ENCODE peak calls at places on chromosome 10, in ten cellular contexts. I is nephron progenitor cell, W is bronchial epithelial cell, A is brain microvascular endothelial cell, Q is fibroblast of lung, V is AG09319, X is HCT116, E is retinal pigment epithelial cell, U is GM12865, N is Calu3. H is an unnamed sample.

GRCh38 chr10:129965940-129966339 is 1.9 kb upstream of the EBF3 start:
- DNase-seq in I (no peak), W (no peak), A (no peak), Q (no peak), V (no peak), X (no peak), E (no peak), U (no peak), N (no peak), H (no peak)

GRCh38 chr10:14879055-14879800 is 562 bp downstream of the SUV39H2 start:
- DNase-seq in I (no peak), W (peak), A (no peak), Q (peak), V (no peak), X (no peak), E (no peak), U (peak), N (peak), H (no peak)

GRCh38 chr10:128835361-128835760 is 631.7 kb upstream of the MGMT start:
- DNase-seq in I (no peak), W (no peak), A (no peak), Q (no peak), V (no peak), X (no peak), E (no peak), U (no peak), N (no peak), H (no peak)

GRCh38 chr10:130510755-130511154 is 374.6 kb downstream of the GLRX3 start:
- DNase-seq in I (no peak), W (no peak), A (no peak), Q (no peak), V (no peak), X (no peak), E (no peak), U (no peak), N (no peak), H (no peak)

GRCh38 chr10:19728376-19728775 is 87.9 kb upstream of the PLXDC2 start:
- DNase-seq in I (no peak), W (no peak), A (no peak), Q (peak), V (no peak), X (no peak), E (no peak), U (no peak), N (no peak), H (no peak)

GRCh38 chr10:75230600-75231038 is 5.1 kb downstream of the COMTD1 start:
- DNase-seq in I (peak), W (peak), A (peak), Q (peak), V (peak), X (peak), E (no peak), U (peak), N (peak), H (no peak)

GRCh38 chr10:46539596-46540411 is 16.7 kb downstream of the GPRIN2 start:
- DNase-seq in I (peak), W (no peak), A (peak), Q (peak), V (no peak), X (no peak), E (no peak), U (no peak), N (peak), H (no peak)

GRCh38 chr10:95336702-95337101 is 45.9 kb upstream of the PDLIM1 start:
- DNase-seq in I (no peak), W (no peak), A (no peak), Q (no peak), V (no peak), X (no peak), E (no peak), U (no peak), N (no peak), H (no peak)

GRCh38 chr10:77637986-77638765 is 568 bp upstream of the KCNMA1 start:
- DNase-seq in I (peak), W (no peak), A (no peak), Q (peak), V (no peak), X (no peak), E (no peak), U (no peak), N (peak), H (no peak)

GRCh38 chr10:111590703-111591102 is 513.9 kb downstream of the ADRA2A start:
- DNase-seq in I (no peak), W (no peak), A (no peak), Q (no peak), V (no peak), X (no peak), E (no peak), U (no peak), N (no peak), H (no peak)

GRCh38 chr10:132715791-132716680 is 69.9 kb downstream of the NKX6-2 start:
- DNase-seq in I (peak), W (no peak), A (no peak), Q (no peak), V (no peak), X (no peak), E (no peak), U (no peak), N (no peak), H (no peak)

GRCh38 chr10:73096041-73096451 is 620 bp downstream of the P4HA1 start:
- DNase-seq in I (peak), W (peak), A (peak), Q (peak), V (no peak), X (no peak), E (no peak), U (peak), N (peak), H (no peak)

GRCh38 chr10:86876748-86877147 is 80.7 kb downstream of the MMRN2 start:
- DNase-seq in I (no peak), W (peak), A (no peak), Q (peak), V (no peak), X (no peak), E (no peak), U (no peak), N (no peak), H (no peak)

GRCh38 chr10:15168296-15168780 is at the start of gene NMT2:
- DNase-seq in I (no peak), W (peak), A (no peak), Q (peak), V (no peak), X (peak), E (no peak), U (no peak), N (peak), H (no peak)

GRCh38 chr10:62616885-62617635 is 187.5 kb upstream of the ADO start:
- DNase-seq in I (no peak), W (no peak), A (no peak), Q (no peak), V (no peak), X (no peak), E (no peak), U (no peak), N (peak), H (no peak)

GRCh38 chr10:62183442-62183841 is 85.2 kb downstream of the RTKN2 start:
- DNase-seq in I (no peak), W (peak), A (no peak), Q (peak), V (no peak), X (no peak), E (no peak), U (peak), N (no peak), H (no peak)

GRCh38 chr10:73999703-74000102 is 1.8 kb downstream of the VCL start:
- DNase-seq in I (no peak), W (peak), A (no peak), Q (peak), V (no peak), X (no peak), E (no peak), U (no peak), N (no peak), H (no peak)

GRCh38 chr10:11145498-11145855 is 127.8 kb downstream of the CELF2 start:
- DNase-seq in I (no peak), W (no peak), A (no peak), Q (no peak), V (no peak), X (no peak), E (no peak), U (peak), N (no peak), H (no peak)

GRCh38 chr10:49831352-49832040 is 69.4 kb upstream of the OGDHL start:
- DNase-seq in I (peak), W (peak), A (peak), Q (peak), V (no peak), X (no peak), E (peak), U (no peak), N (peak), H (no peak)

GRCh38 chr10:12375076-12375504 is 25.7 kb downstream of the CAMK1D start:
- DNase-seq in I (no peak), W (no peak), A (no peak), Q (peak), V (no peak), X (no peak), E (no peak), U (no peak), N (no peak), H (no peak)

GRCh38 chr10:90288403-90288933 is 569.4 kb downstream of the HTR7 start:
- DNase-seq in I (no peak), W (peak), A (peak), Q (peak), V (no peak), X (peak), E (no peak), U (peak), N (peak), H (peak)
- TF ChIP-seq CTCF in I (no peak), W (peak), A (peak), Q (peak), V (no peak), X (peak), E (peak), U (no peak), N (no peak), H (peak)

DNA sequence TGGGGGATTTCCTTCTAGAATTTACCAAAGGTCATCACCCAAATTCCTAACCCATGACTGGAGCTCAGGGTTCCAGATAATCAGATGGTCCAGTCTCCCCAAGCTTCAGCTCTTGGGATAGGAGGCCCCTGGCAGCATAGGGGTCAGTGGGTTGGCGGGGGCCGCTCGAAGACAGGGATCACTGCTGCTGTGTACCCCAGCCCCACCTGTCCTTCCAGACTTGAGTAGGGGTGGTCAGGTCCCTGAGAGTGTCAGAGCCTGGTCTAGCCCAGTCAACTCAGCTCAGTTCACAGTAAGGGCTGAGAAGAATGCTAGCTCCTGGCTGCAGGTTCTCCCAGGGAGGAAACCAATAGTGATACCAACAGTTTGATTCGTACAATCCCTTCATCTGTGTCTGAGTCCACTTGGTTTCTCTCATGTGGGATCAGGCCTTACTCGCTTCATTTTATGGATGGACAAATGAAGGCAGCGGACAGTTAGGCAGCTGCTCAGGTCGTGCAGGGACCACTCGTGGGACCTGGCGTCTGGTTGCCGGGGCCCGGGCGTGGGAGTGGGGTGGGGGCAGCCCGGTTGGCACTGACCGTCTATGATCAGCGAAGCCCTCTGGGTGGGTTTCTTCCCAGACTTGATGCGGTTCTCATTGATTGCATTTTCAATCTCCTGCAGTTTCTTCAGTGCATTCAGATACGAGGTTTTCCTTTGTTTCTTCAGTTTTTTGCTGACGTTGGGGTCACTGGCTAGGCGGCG is 78.9 kb downstream of the PRPF18 start:
- DNase-seq in I (no peak), W (no peak), A (no peak), Q (no peak), V (no peak), X (no peak), E (no peak), U (no peak), N (no peak), H (no peak)
- TF ChIP-seq CTCF in I (no peak), W (no peak), A (no peak), Q (no peak), V (no peak), X (no peak), E (no peak), U (no peak), N (no peak), H (no peak)

GRCh38 chr10:8435186-8436055 is 380.9 kb downstream of the GATA3 start:
- DNase-seq in I (no peak), W (peak), A (no peak), Q (peak), V (no peak), X (no peak), E (no peak), U (no peak), N (no peak), H (no peak)
- TF ChIP-seq CTCF in I (no peak), W (no peak), A (no peak), Q (no peak), V (no peak), X (no peak), E (no peak), U (no peak), N (no peak), H (no peak)

DNA sequence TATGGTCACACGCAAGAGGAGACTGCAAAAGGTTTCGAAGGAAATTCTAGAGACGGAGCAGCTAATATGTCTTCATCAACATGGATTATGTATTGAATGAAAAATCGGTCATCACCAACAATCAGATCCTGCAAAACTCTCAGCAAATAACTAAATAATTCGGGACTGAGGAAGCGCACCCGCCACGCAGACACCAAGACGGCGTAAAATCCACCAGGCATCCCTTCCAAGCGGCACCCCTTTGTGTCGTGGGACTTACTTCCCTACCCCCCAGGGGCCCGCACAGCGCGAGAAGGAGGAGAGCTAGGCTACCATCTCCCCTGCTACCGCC is 749 bp downstream of the ARL3 start:
- DNase-seq in I (no peak), W (peak), A (no peak), Q (no peak), V (no peak), X (no peak), E (no peak), U (no peak), N (no peak), H (no peak)
- TF ChIP-seq CTCF in I (peak), W (peak), A (no peak), Q (peak), V (peak), X (no peak), E (no peak), U (no peak), N (no peak), H (no peak)

GRCh38 chr10:34786464-34786863 is 28.6 kb downstream of the PARD3 start:
- DNase-seq in I (no peak), W (no peak), A (no peak), Q (peak), V (peak), X (no peak), E (peak), U (no peak), N (no peak), H (no peak)
- TF ChIP-seq CTCF in I (no peak), W (no peak), A (no peak), Q (no peak), V (no peak), X (no peak), E (no peak), U (no peak), N (no peak), H (no peak)

GRCh38 chr10:101613646-101614045 is 25.5 kb downstream of the DPCD start:
- DNase-seq in I (no peak), W (no peak), A (no peak), Q (no peak), V (no peak), X (no peak), E (no peak), U (no peak), N (no peak), H (no peak)
- TF ChIP-seq CTCF in I (no peak), W (no peak), A (no peak), Q (no peak), V (no peak), X (no peak), E (no peak), U (no peak), N (no peak), H (no peak)

DNA sequence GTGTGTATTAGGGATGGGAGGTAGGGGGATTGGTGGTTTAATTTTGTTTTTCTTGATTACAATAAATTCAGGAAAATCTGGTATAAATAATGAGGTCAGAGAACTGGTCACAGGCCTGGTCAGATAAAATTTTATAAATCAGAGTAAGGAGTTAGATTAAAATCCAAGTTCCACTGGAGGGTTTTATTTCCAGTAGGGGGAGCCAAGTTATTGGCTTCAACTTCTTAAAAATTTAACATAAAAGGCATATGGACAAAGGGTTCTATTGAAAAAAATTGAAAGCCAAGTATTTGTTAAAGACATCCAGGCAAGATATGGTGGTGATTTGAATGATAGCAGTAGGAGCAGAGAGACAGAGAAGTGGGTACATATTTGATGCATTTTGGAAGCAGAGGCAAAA is 763.3 kb downstream of the SORCS1 start:
- DNase-seq in I (no peak), W (peak), A (no peak), Q (no peak), V (no peak), X (no peak), E (no peak), U (no peak), N (no peak), H (no peak)
- TF ChIP-seq CTCF in I (no peak), W (peak), A (no peak), Q (peak), V (peak), X (no peak), E (peak), U (no peak), N (peak), H (peak)

GRCh38 chr10:21832751-21833150 is 170.8 kb downstream of the DNAJC1 start:
- DNase-seq in I (no peak), W (no peak), A (no peak), Q (no peak), V (no peak), X (no peak), E (no peak), U (no peak), N (no peak), H (no peak)

GRCh38 chr10:21826725-21827124 is 176.8 kb downstream of the DNAJC1 start:
- DNase-seq in I (no peak), W (no peak), A (no peak), Q (no peak), V (no peak), X (no peak), E (no peak), U (no peak), N (no peak), H (no peak)

GRCh38 chr10:21827308-21827707 is 176.2 kb downstream of the DNAJC1 start:
- DNase-seq in I (no peak), W (no peak), A (no peak), Q (no peak), V (no peak), X (no peak), E (no peak), U (no peak), N (no peak), H (no peak)

GRCh38 chr10:21831986-21832735 is 171.4 kb downstream of the DNAJC1 start:
- DNase-seq in I (no peak), W (peak), A (peak), Q (peak), V (no peak), X (no peak), E (no peak), U (no peak), N (no peak), H (no peak)

GRCh38 chr10:21830037-21830436 is 173.5 kb downstream of the DNAJC1 start:
- DNase-seq in I (no peak), W (no peak), A (no peak), Q (no peak), V (no peak), X (no peak), E (no peak), U (no peak), N (no peak), H (no peak)
- TF ChIP-seq CTCF in I (no peak), W (no peak), A (no peak), Q (no peak), V (no peak), X (no peak), E (no peak), U (no peak), N (no peak), H (no peak)

DNA sequence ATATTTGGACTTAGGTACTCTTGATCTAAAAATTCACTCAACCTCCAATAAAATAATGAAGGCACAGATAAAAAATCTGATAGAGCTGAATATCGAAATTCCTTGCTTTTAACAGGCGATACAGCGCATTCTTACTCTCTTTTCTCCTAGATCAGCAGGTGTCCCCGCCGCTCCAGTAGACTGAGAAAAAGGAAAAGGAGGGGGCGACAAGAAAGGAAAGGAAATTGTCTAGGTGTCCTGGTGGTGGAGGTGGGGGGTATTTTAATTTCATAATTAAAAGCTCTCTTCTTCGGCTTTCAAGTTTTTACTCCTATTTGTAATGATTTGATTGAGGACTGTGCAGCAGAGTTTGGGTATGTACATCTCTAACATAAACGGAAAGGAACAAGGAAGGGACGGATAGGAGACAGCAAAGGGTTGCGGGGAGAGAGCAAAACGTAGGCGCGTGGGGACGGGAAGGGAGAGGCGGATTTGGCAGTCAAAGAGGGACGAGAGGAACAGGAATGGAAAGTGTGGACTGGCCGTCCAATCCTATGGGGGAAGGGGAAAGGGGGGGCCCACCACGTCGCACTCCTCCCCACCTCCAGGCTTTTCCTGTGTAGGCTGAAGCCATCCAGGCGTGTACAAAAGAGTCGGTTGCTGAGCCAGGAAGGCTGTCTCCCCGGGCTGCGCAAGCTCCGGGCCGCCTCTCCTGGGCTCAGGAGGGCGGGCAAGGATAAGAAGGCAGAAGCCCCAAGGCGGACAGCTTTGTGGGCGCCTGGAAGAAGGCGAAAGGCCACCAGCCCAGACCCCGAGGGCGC is 875 bp upstream of the HECTD2 start:
- DNase-seq in I (peak), W (peak), A (peak), Q (peak), V (peak), X (no peak), E (no peak), U (peak), N (peak), H (peak)
- TF ChIP-seq CTCF in I (no peak), W (no peak), A (peak), Q (no peak), V (no peak), X (no peak), E (no peak), U (no peak), N (no peak), H (peak)

GRCh38 chr10:43078986-43079273 is 2.1 kb downstream of the RET start:
- DNase-seq in I (peak), W (peak), A (peak), Q (no peak), V (no peak), X (no peak), E (no peak), U (peak), N (peak), H (no peak)
- TF ChIP-seq CTCF in I (peak), W (peak), A (peak), Q (peak), V (peak), X (peak), E (peak), U (peak), N (peak), H (peak)

H was measured in Panc1.